ENCODE peak calls at places on chromosomes 1 and 21, in eight cellular contexts. L, J, G, T, V, P, F and Q are unnamed samples.

GRCh38 chr1:170537798-170538503 is 6.0 kb downstream of the GORAB start:
- DNase-seq in L (no peak), J (no peak), G (no peak), T (no peak), V (peak; percentile 69), P (no peak), F (no peak), Q (no peak)

GRCh38 chr21:20971296-20971921 is 26.8 kb upstream of the NCAM2 start:
- DNase-seq in L (peak; percentile 66), J (peak; percentile 5), G (no peak), T (peak; percentile 13), V (peak; percentile 35), P (no peak), F (peak; percentile 8), Q (no peak)

GRCh38 chr1:37038703-37039093 is 4.4 kb upstream of the GRIK3 start:
- DNase-seq in L (no peak), J (no peak), G (no peak), T (no peak), V (no peak), P (no peak), F (no peak), Q (no peak)

GRCh38 chr1:209411491-209411929 is 172.0 kb upstream of the CAMK1G start:
- DNase-seq in L (no peak), J (no peak), G (no peak), T (peak; percentile 32), V (peak; percentile 44), P (no peak), F (no peak), Q (no peak)

GRCh38 chr1:226034482-226034881 is 28.0 kb upstream of the H3-3A start:
- DNase-seq in L (peak; percentile 92), J (peak; percentile 37), G (no peak), T (peak; percentile 86), V (peak; percentile 99), P (no peak), F (no peak), Q (no peak)

GRCh38 chr1:36641776-36642175 is 159.1 kb upstream of the CSF3R start:
- DNase-seq in L (no peak), J (no peak), G (no peak), T (no peak), V (no peak), P (no peak), F (no peak), Q (no peak)

GRCh38 chr1:72433591-72433990 is 151.3 kb upstream of the NEGR1 start:
- DNase-seq in L (no peak), J (no peak), G (no peak), T (no peak), V (no peak), P (no peak), F (peak; percentile 25), Q (no peak)

GRCh38 chr1:209810783-209811182 is 4.8 kb upstream of the IRF6 start:
- DNase-seq in L (no peak), J (no peak), G (no peak), T (no peak), V (no peak), P (no peak), F (no peak), Q (no peak)